ENCODE peak calls at places on chromosome 4, in six cellular contexts. N, Y, S, Z, G and O are unnamed samples.

GRCh38 chr4:41678951-41679350 is 69.6 kb downstream of the PHOX2B start:
- DNase-seq in N (no peak), S (no peak), Z (no peak), Y (no peak), G (no peak), O (no peak)

GRCh38 chr4:106092361-106093040 is 197.2 kb downstream of the NPNT start:
- DNase-seq in N (no peak), S (no peak), Z (no peak), Y (no peak), G (no peak), O (no peak)

GRCh38 chr4:1204828-1205591 is 32.6 kb upstream of the SPON2 start:
- DNase-seq in G (no peak), Y (no peak), N (no peak), S (no peak), Z (no peak), O (no peak)

GRCh38 chr4:185566972-185567749 is 31.9 kb upstream of the PDLIM3 start:
- DNase-seq in Y (no peak), Z (no peak), S (no peak), G (no peak), N (peak), O (no peak)

GRCh38 chr4:186940476-186940875 is 216.8 kb upstream of the FAT1 start:
- DNase-seq in N (no peak), S (no peak), G (no peak), Y (no peak), Z (no peak), O (no peak)

GRCh38 chr4:61199869-61200194 is 294 bp upstream of the ADGRL3 start:
- DNase-seq in G (no peak), S (no peak), Z (no peak), Y (no peak), N (no peak), O (no peak)

GRCh38 chr4:75555294-75556164 is at the start of gene ODAPH:
- DNase-seq in Y (peak), N (no peak), Z (no peak), S (peak), G (peak), O (no peak)

GRCh38 chr4:123673971-123674370 is 277.4 kb downstream of the SPRY1 start:
- DNase-seq in G (peak), S (no peak), N (no peak), Z (no peak), Y (no peak), O (no peak)

GRCh38 chr4:68175562-68176155 is 46.0 kb upstream of the TMPRSS11F start:
- DNase-seq in S (peak), G (peak), Y (peak), N (peak), Z (peak), O (peak)

GRCh38 chr4:85748654-85749053 is 273.7 kb downstream of the ARHGAP24 start:
- DNase-seq in S (no peak), N (no peak), G (no peak), Y (no peak), Z (no peak), O (no peak)

GRCh38 chr4:24971192-24971591 is 58.4 kb upstream of the CCDC149 start:
- DNase-seq in S (no peak), N (no peak), G (no peak), Z (no peak), Y (no peak), O (no peak)

GRCh38 chr4:89837385-89837995 is 529 bp upstream of the SNCA start:
- DNase-seq in S (peak), Z (no peak), Y (peak), N (peak), G (peak), O (no peak)